ENCODE peak calls at places on chromosomes 7 and 10, in five cellular contexts. One of them, this sample, is unnamed.

GRCh38 chr7:117283371-117283770 is 39.5 kb downstream of the WNT2 start:
- DNase-seq in GM12878: no peak
- DNase-seq in OCI-LY7: no peak
- DNase-seq in iPS DF 6.9: no peak
- DNase-seq in CD8-positive, alpha-beta T cell: no peak
- DNase-seq in this sample: no peak

GRCh38 chr7:100208911-100209408 is 10.8 kb upstream of the PVRIG start:
- DNase-seq in GM12878: peak; percentile 87
- DNase-seq in OCI-LY7: no peak
- DNase-seq in iPS DF 6.9: no peak
- DNase-seq in CD8-positive, alpha-beta T cell: peak; percentile 27
- DNase-seq in this sample: no peak

GRCh38 chr7:97871659-97872024 is 566 bp downstream of the ASNS start:
- DNase-seq in GM12878: peak; percentile 1
- DNase-seq in OCI-LY7: peak; percentile 55
- DNase-seq in iPS DF 6.9: no peak
- DNase-seq in CD8-positive, alpha-beta T cell: peak; percentile 31
- DNase-seq in this sample: no peak

GRCh38 chr7:131454538-131454937 is 101.9 kb downstream of the PODXL start:
- DNase-seq in GM12878: no peak
- DNase-seq in OCI-LY7: no peak
- DNase-seq in iPS DF 6.9: no peak
- DNase-seq in CD8-positive, alpha-beta T cell: no peak
- DNase-seq in this sample: no peak

GRCh38 chr10:22816298-22816653 is 101.9 kb upstream of the PIP4K2A start:
- DNase-seq in GM12878: no peak
- DNase-seq in OCI-LY7: no peak
- DNase-seq in iPS DF 6.9: no peak
- DNase-seq in CD8-positive, alpha-beta T cell: no peak
- DNase-seq in this sample: no peak

GRCh38 chr7:33040803-33041516 is 21.6 kb downstream of the NT5C3A start:
- DNase-seq in GM12878: peak; percentile 89
- DNase-seq in OCI-LY7: peak; percentile 91
- DNase-seq in iPS DF 6.9: no peak
- DNase-seq in CD8-positive, alpha-beta T cell: peak; percentile 79
- DNase-seq in this sample: peak; percentile 71

GRCh38 chr7:88278881-88279280 is 27.8 kb downstream of the STEAP4 start:
- DNase-seq in GM12878: no peak
- DNase-seq in OCI-LY7: no peak
- DNase-seq in iPS DF 6.9: no peak
- DNase-seq in CD8-positive, alpha-beta T cell: no peak
- DNase-seq in this sample: no peak

GRCh38 chr10:22581453-22581852 is 132.9 kb downstream of the PIP4K2A start:
- DNase-seq in GM12878: no peak
- DNase-seq in OCI-LY7: no peak
- DNase-seq in iPS DF 6.9: no peak
- DNase-seq in CD8-positive, alpha-beta T cell: no peak
- DNase-seq in this sample: no peak

GRCh38 chr7:131890191-131890590 is 333.8 kb upstream of the PODXL start:
- DNase-seq in GM12878: no peak
- DNase-seq in OCI-LY7: no peak
- DNase-seq in iPS DF 6.9: no peak
- DNase-seq in CD8-positive, alpha-beta T cell: no peak
- DNase-seq in this sample: no peak

GRCh38 chr10:21912583-21912982 is 90.9 kb downstream of the DNAJC1 start:
- DNase-seq in GM12878: no peak
- DNase-seq in OCI-LY7: no peak
- DNase-seq in iPS DF 6.9: no peak
- DNase-seq in CD8-positive, alpha-beta T cell: no peak
- DNase-seq in this sample: no peak

GRCh38 chr7:19016140-19016539 is 101.3 kb downstream of the TWIST1 start:
- DNase-seq in GM12878: no peak
- DNase-seq in OCI-LY7: no peak
- DNase-seq in iPS DF 6.9: no peak
- DNase-seq in CD8-positive, alpha-beta T cell: no peak
- DNase-seq in this sample: no peak

GRCh38 chr7:132654150-132654549 is 77.9 kb upstream of the PLXNA4 start:
- DNase-seq in GM12878: no peak
- DNase-seq in OCI-LY7: peak; percentile 62
- DNase-seq in iPS DF 6.9: no peak
- DNase-seq in CD8-positive, alpha-beta T cell: no peak
- DNase-seq in this sample: no peak

GRCh38 chr10:124403548-124403947 is 15.2 kb downstream of the OAT start:
- DNase-seq in GM12878: peak; percentile 45
- DNase-seq in OCI-LY7: peak; percentile 94
- DNase-seq in iPS DF 6.9: peak; percentile 81
- DNase-seq in CD8-positive, alpha-beta T cell: peak; percentile 33
- DNase-seq in this sample: peak; percentile 35

GRCh38 chr10:78937800-78938694 is 130.7 kb upstream of the ZMIZ1 start:
- DNase-seq in GM12878: no peak
- DNase-seq in OCI-LY7: peak; percentile 43
- DNase-seq in iPS DF 6.9: no peak
- DNase-seq in CD8-positive, alpha-beta T cell: no peak
- DNase-seq in this sample: no peak

GRCh38 chr10:120538091-120538490 is 81.1 kb downstream of the PLPP4 start:
- DNase-seq in GM12878: no peak
- DNase-seq in OCI-LY7: no peak
- DNase-seq in iPS DF 6.9: no peak
- DNase-seq in CD8-positive, alpha-beta T cell: no peak
- DNase-seq in this sample: no peak

GRCh38 chr7:93923946-93924345 is 2.4 kb downstream of the GNG11 start:
- DNase-seq in GM12878: no peak
- DNase-seq in OCI-LY7: no peak
- DNase-seq in iPS DF 6.9: no peak
- DNase-seq in CD8-positive, alpha-beta T cell: no peak
- DNase-seq in this sample: no peak

GRCh38 chr7:108347616-108348015 is 108.6 kb downstream of the NRCAM start:
- DNase-seq in GM12878: no peak
- DNase-seq in OCI-LY7: no peak
- DNase-seq in iPS DF 6.9: peak; percentile 71
- DNase-seq in CD8-positive, alpha-beta T cell: no peak
- DNase-seq in this sample: peak; percentile 31

GRCh38 chr7:28609608-28610007 is 197.3 kb downstream of the CREB5 start:
- DNase-seq in GM12878: no peak
- DNase-seq in OCI-LY7: no peak
- DNase-seq in iPS DF 6.9: no peak
- DNase-seq in CD8-positive, alpha-beta T cell: no peak
- DNase-seq in this sample: no peak

GRCh38 chr10:110212119-110213006 is 5.0 kb downstream of the MXI1 start:
- DNase-seq in GM12878: no peak
- DNase-seq in OCI-LY7: peak; percentile 74
- DNase-seq in iPS DF 6.9: no peak
- DNase-seq in CD8-positive, alpha-beta T cell: peak; percentile 50
- DNase-seq in this sample: no peak

GRCh38 chr7:47449810-47450586 is 131.9 kb downstream of the TNS3 start:
- DNase-seq in GM12878: no peak
- DNase-seq in OCI-LY7: no peak
- DNase-seq in iPS DF 6.9: no peak
- DNase-seq in CD8-positive, alpha-beta T cell: no peak
- DNase-seq in this sample: no peak

GRCh38 chr10:78401882-78402367 is 368.3 kb downstream of the RPS24 start:
- DNase-seq in GM12878: no peak
- DNase-seq in OCI-LY7: no peak
- DNase-seq in iPS DF 6.9: no peak
- DNase-seq in CD8-positive, alpha-beta T cell: no peak
- DNase-seq in this sample: no peak

GRCh38 chr7:74134117-74134539 is 40.0 kb upstream of the EIF4H start:
- DNase-seq in GM12878: no peak
- DNase-seq in OCI-LY7: no peak
- DNase-seq in iPS DF 6.9: no peak
- DNase-seq in CD8-positive, alpha-beta T cell: no peak
- DNase-seq in this sample: no peak

GRCh38 chr10:126910798-126911197 is 5.6 kb downstream of the DOCK1 start:
- DNase-seq in GM12878: no peak
- DNase-seq in OCI-LY7: no peak
- DNase-seq in iPS DF 6.9: no peak
- DNase-seq in CD8-positive, alpha-beta T cell: no peak
- DNase-seq in this sample: no peak

GRCh38 chr10:125691160-125691981 is 8.4 kb upstream of the TEX36 start:
- DNase-seq in GM12878: no peak
- DNase-seq in OCI-LY7: no peak
- DNase-seq in iPS DF 6.9: no peak
- DNase-seq in CD8-positive, alpha-beta T cell: no peak
- DNase-seq in this sample: no peak

GRCh38 chr10:125698599-125698998 is 15.6 kb upstream of the TEX36 start:
- DNase-seq in GM12878: no peak
- DNase-seq in OCI-LY7: no peak
- DNase-seq in iPS DF 6.9: no peak
- DNase-seq in CD8-positive, alpha-beta T cell: no peak
- DNase-seq in this sample: no peak

GRCh38 chr10:125692246-125692931 is 9.4 kb upstream of the TEX36 start:
- DNase-seq in GM12878: no peak
- DNase-seq in OCI-LY7: peak; percentile 22
- DNase-seq in iPS DF 6.9: no peak
- DNase-seq in CD8-positive, alpha-beta T cell: no peak
- DNase-seq in this sample: no peak

GRCh38 chr10:125692932-125693847 is 10.2 kb upstream of the TEX36 start:
- DNase-seq in GM12878: no peak
- DNase-seq in OCI-LY7: no peak
- DNase-seq in iPS DF 6.9: no peak
- DNase-seq in CD8-positive, alpha-beta T cell: no peak
- DNase-seq in this sample: no peak

DNA sequence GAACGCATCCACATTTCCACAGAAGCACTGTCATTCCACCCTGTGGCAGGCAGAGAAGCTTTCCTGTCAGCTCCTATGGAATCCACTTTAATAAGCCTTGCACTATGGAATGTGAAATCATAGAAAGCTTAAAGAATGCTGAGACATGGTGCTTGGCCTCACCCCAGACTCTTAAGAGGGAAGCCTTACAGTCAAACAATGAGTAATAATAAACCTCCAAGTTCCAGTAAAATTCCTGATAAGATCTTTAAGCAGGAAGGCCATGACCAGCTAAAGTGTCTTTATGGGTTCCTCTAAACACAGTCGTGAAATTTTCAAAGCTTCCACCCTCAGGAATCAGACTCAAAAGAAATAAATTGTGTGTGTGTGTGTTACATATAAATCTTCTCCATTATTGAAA is 11.9 kb upstream of the TEX36 start:
- DNase-seq in GM12878: no peak
- DNase-seq in OCI-LY7: no peak
- DNase-seq in iPS DF 6.9: no peak
- DNase-seq in CD8-positive, alpha-beta T cell: no peak
- DNase-seq in this sample: no peak
- H3K4me1 ChIP-seq in GM12878: no peaks in the 10 kb centered on the region
- H3K4me1 ChIP-seq in OCI-LY7: peaks cover 19% of the 10 kb centered on the region
- H3K4me1 ChIP-seq in iPS DF 6.9: no peaks in the 10 kb centered on the region
- H3K4me1 ChIP-seq in CD8-positive, alpha-beta T cell: no peaks in the 10 kb centered on the region
- H3K4me1 ChIP-seq in this sample: peaks cover 11% of the 10 kb centered on the region

GRCh38 chr7:7673240-7673550 is 32.6 kb downstream of the UMAD1 start:
- DNase-seq in GM12878: no peak
- DNase-seq in OCI-LY7: no peak
- DNase-seq in iPS DF 6.9: no peak
- DNase-seq in CD8-positive, alpha-beta T cell: no peak
- DNase-seq in this sample: no peak
- H3K36me3 ChIP-seq in GM12878: no peaks in the 10 kb centered on the region
- H3K36me3 ChIP-seq in OCI-LY7: peaks cover 14% of the 10 kb centered on the region
- H3K36me3 ChIP-seq in iPS DF 6.9: no peaks in the 10 kb centered on the region
- H3K36me3 ChIP-seq in CD8-positive, alpha-beta T cell: no peaks in the 10 kb centered on the region
- H3K36me3 ChIP-seq in this sample: peaks cover 3% of the 10 kb centered on the region

GRCh38 chr10:58644311-58644710 is 131.6 kb downstream of the BICC1 start:
- DNase-seq in GM12878: no peak
- DNase-seq in OCI-LY7: no peak
- DNase-seq in iPS DF 6.9: no peak
- DNase-seq in CD8-positive, alpha-beta T cell: no peak
- DNase-seq in this sample: no peak

GRCh38 chr10:58643029-58643428 is 130.4 kb downstream of the BICC1 start:
- DNase-seq in GM12878: no peak
- DNase-seq in OCI-LY7: no peak
- DNase-seq in iPS DF 6.9: no peak
- DNase-seq in CD8-positive, alpha-beta T cell: no peak
- DNase-seq in this sample: no peak

GRCh38 chr10:58641095-58641531 is 128.4 kb downstream of the BICC1 start:
- DNase-seq in GM12878: no peak
- DNase-seq in OCI-LY7: no peak
- DNase-seq in iPS DF 6.9: no peak
- DNase-seq in CD8-positive, alpha-beta T cell: no peak
- DNase-seq in this sample: peak; percentile 57

GRCh38 chr10:58641708-58642107 is 129.0 kb downstream of the BICC1 start:
- DNase-seq in GM12878: no peak
- DNase-seq in OCI-LY7: no peak
- DNase-seq in iPS DF 6.9: no peak
- DNase-seq in CD8-positive, alpha-beta T cell: no peak
- DNase-seq in this sample: no peak

DNA sequence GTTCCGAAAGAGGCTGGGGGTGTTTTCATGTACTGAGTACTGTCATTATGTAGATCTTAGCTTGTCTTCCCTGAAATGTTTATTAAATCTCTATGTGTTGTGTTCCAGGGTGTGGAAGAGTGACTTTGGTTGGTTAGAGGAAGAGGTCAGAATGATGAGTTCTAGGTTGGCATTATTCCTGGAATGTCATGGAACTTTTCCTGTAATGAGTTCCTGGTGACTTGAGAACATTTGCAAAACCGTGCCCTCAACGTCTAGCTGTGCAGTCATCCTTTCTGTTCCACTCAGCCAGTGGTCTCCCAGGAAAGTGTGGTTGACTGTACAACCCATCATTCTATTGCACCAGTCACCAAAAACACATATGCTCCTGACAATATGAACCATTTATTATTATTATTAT is 129.6 kb downstream of the BICC1 start:
- DNase-seq in GM12878: no peak
- DNase-seq in OCI-LY7: no peak
- DNase-seq in iPS DF 6.9: no peak
- DNase-seq in CD8-positive, alpha-beta T cell: no peak
- DNase-seq in this sample: no peak
- H3K4me1 ChIP-seq in GM12878: no peaks in the 10 kb centered on the region
- H3K4me1 ChIP-seq in OCI-LY7: no peaks in the 10 kb centered on the region
- H3K4me1 ChIP-seq in iPS DF 6.9: no peaks in the 10 kb centered on the region
- H3K4me1 ChIP-seq in CD8-positive, alpha-beta T cell: no peaks in the 10 kb centered on the region
- H3K4me1 ChIP-seq in this sample: peaks cover 21% of the 10 kb centered on the region

DNA sequence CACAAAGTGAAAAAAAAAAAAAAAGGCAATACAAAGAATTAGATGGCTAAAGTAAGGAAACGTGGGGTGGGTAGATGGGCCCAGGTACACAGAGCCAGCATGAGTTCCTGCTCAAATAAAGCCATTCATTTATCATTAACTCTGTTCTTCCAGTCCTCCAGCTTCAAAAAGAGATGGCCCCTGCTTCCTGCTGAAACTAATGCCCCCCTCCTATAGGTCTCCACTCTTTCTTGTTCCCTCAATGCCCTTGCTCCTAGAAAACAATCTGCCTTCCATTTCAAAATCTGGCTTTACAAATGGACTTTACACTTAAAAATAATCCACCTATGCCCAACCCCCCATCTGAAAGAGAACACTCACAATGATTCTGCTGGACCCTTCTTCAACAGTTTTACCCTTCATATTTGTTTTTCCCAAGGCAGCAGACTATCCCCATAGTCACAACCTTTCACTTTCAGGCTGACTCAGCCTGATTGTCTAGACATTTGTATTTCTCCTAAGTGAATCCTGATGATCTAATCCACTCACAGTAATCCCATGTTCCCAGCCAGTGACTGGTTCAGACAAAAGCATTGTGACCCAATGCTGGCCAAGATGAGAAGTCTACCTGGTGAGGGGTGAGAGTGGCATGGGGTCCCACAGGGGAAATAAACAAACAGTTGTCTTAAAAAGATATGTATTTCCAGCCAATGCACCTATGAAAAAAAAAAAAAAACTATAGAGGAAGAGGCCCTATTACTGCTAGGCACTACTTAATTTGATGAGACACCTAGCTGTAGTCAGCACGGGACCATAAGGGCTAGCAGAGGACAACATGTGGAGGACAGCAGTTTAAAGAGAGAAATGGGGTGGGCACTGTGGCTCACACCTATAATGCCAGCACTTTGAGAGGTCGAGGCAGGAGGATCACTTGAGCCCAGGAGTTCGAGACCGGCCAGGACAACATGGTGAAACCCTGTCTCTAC is 74.6 kb upstream of the GRID1 start:
- DNase-seq in GM12878: no peak
- DNase-seq in OCI-LY7: no peak
- DNase-seq in iPS DF 6.9: no peak
- DNase-seq in CD8-positive, alpha-beta T cell: no peak
- DNase-seq in this sample: no peak
- H3K36me3 ChIP-seq in GM12878: peaks cover 32% of the 10 kb centered on the region
- H3K36me3 ChIP-seq in OCI-LY7: peaks cover 99% of the 10 kb centered on the region
- H3K36me3 ChIP-seq in iPS DF 6.9: peaks cover 10% of the 10 kb centered on the region
- H3K36me3 ChIP-seq in CD8-positive, alpha-beta T cell: peaks cover 24% of the 10 kb centered on the region
- H3K36me3 ChIP-seq in this sample: peaks cover 43% of the 10 kb centered on the region